ENCODE peak calls at places on chromosomes 5 and 9, in four cellular contexts. H is HEK293T, O is EL, J is MCF 10A. C is an unnamed sample.

GRCh38 chr5:79697222-79698164 is 7.9 kb downstream of the CMYA5 start:
- DNase-seq in O (no peak), H (no peak), J (peak), C (no peak)

GRCh38 chr5:42596817-42597216 is 159.8 kb upstream of the CCDC152 start:
- DNase-seq in H (no peak), O (no peak), J (peak), C (no peak)

GRCh38 chr9:2291980-2292704 is 277.0 kb downstream of the SMARCA2 start:
- DNase-seq in H (no peak), J (peak), O (peak), C (peak)

GRCh38 chr9:107283621-107284616 is 840 bp downstream of the RAD23B start:
- DNase-seq in O (peak), J (peak), H (peak), C (peak)

GRCh38 chr9:127755558-127756060 is 20.5 kb upstream of the TOR2A start:
- DNase-seq in J (no peak), H (no peak), O (no peak), C (no peak)

GRCh38 chr9:137813167-137813566 is 64.4 kb upstream of the CACNA1B start:
- DNase-seq in H (no peak), J (no peak), O (no peak), C (no peak)

GRCh38 chr5:144390133-144390532 is 219.5 kb downstream of the KCTD16 start:
- DNase-seq in H (peak), J (peak), O (peak), C (no peak)

GRCh38 chr9:96420468-96421219 is 2.5 kb upstream of the ZNF367 start:
- DNase-seq in H (no peak), O (peak), J (peak), C (peak)

GRCh38 chr9:113178087-113178486 is 27.3 kb downstream of the SLC31A2 start:
- DNase-seq in J (no peak), H (no peak), O (peak), C (no peak)

GRCh38 chr5:54229041-54229780 is 81.2 kb downstream of the ARL15 start:
- DNase-seq in J (peak), O (peak), H (peak), C (peak)

GRCh38 chr5:178535299-178536175 is 54.7 kb downstream of the COL23A1 start:
- DNase-seq in J (no peak), O (no peak), H (no peak), C (no peak)

GRCh38 chr9:114285166-114285867 is 37.6 kb upstream of the ORM1 start:
- DNase-seq in H (no peak), J (peak), O (peak), C (no peak)

GRCh38 chr9:5614192-5614591 is 14.7 kb upstream of the RIC1 start:
- DNase-seq in H (no peak), J (no peak), O (no peak), C (no peak)

GRCh38 chr9:125889122-125889523 is 141.9 kb downstream of the PBX3 start:
- DNase-seq in O (peak), J (no peak), H (no peak), C (no peak)

GRCh38 chr9:88322906-88323566 is 65.2 kb upstream of the SPIN1 start:
- DNase-seq in J (no peak), O (peak), H (no peak), C (peak)

GRCh38 chr5:98605010-98605425 is 168.4 kb upstream of the RGMB start:
- DNase-seq in J (no peak), H (no peak), O (peak), C (no peak)

GRCh38 chr5:128782446-128782845 is 182.8 kb upstream of the SLC27A6 start:
- DNase-seq in O (peak), H (no peak), J (peak), C (no peak)

GRCh38 chr5:170273968-170274710 is 23.4 kb downstream of the LCP2 start:
- DNase-seq in O (peak), H (peak), J (peak), C (peak)

GRCh38 chr5:95808686-95809413 is 13.7 kb downstream of the GLRX start:
- DNase-seq in J (no peak), O (peak), H (peak), C (peak)

GRCh38 chr5:122142480-122142879 is 13.1 kb downstream of the ZNF474 start:
- DNase-seq in H (no peak), J (peak), O (peak), C (no peak)

GRCh38 chr9:103167530-103167929 is 172.4 kb downstream of the CYLC2 start:
- DNase-seq in J (no peak), O (no peak), H (no peak), C (no peak)

GRCh38 chr5:102668220-102668930 is 86.7 kb upstream of the PAM start:
- DNase-seq in H (no peak), O (no peak), J (no peak), C (no peak)